ENCODE peak calls at places on chromosomes 12 and 14, in four cellular contexts. M is astrocyte of the cerebellum, A is HuH-7.5, X is NCI-H345. B is an unnamed sample.

GRCh38 chr12:102522768-102523167 is 42.4 kb upstream of the IGF1 start:
- DNase-seq in M (no peak), A (no peak), X (no peak), B (peak)

GRCh38 chr14:92463141-92463540 is 50.4 kb upstream of the RIN3 start:
- DNase-seq in M (no peak), A (no peak), X (no peak), B (no peak)

GRCh38 chr14:22474730-22475351 is 114.2 kb downstream of the DAD1 start:
- DNase-seq in M (no peak), A (no peak), X (no peak), B (no peak)

GRCh38 chr12:4246116-4246515 is 27.4 kb upstream of the CCND2 start:
- DNase-seq in M (no peak), A (no peak), X (no peak), B (no peak)

GRCh38 chr12:108214486-108214885 is 85.4 kb downstream of the WSCD2 start:
- DNase-seq in M (peak), A (peak), X (no peak), B (peak)

GRCh38 chr12:104411826-104412626 is 44.7 kb upstream of the CHST11 start:
- DNase-seq in M (no peak), A (no peak), X (no peak), B (no peak)

GRCh38 chr14:99982449-99983250 is 82.6 kb upstream of the EVL start:
- DNase-seq in M (peak), A (peak), X (peak), B (peak)

GRCh38 chr12:65649126-65649525 is 175.2 kb upstream of the HMGA2 start:
- DNase-seq in M (peak), A (no peak), X (no peak), B (no peak)

GRCh38 chr12:7042847-7043246 is 17.7 kb upstream of the C1S start:
- DNase-seq in M (no peak), A (peak), X (peak), B (peak)

GRCh38 chr12:3531496-3531895 is 40.5 kb downstream of the PRMT8 start:
- DNase-seq in M (no peak), A (no peak), X (no peak), B (no peak)

GRCh38 chr12:53939141-53940108 is 794 bp downstream of the HOXC13 start:
- DNase-seq in M (no peak), A (peak), X (peak), B (peak)

GRCh38 chr12:129964300-129964699 is 60.5 kb upstream of the TMEM132D start:
- DNase-seq in M (no peak), A (no peak), X (no peak), B (no peak)

GRCh38 chr12:118102070-118102469 is 1.7 kb downstream of the VSIG10 start:
- DNase-seq in M (no peak), A (peak), X (no peak), B (no peak)

GRCh38 chr14:101108579-101109346 is 205.2 kb upstream of the RTL1 start:
- DNase-seq in M (no peak), A (no peak), X (no peak), B (no peak)

GRCh38 chr14:104895786-104896642 is 28.7 kb upstream of the PLD4 start:
- DNase-seq in M (no peak), A (no peak), X (peak), B (no peak)

GRCh38 chr14:59189281-59189821 is 884 bp downstream of the DAAM1 start:
- DNase-seq in M (no peak), A (no peak), X (peak), B (peak)